ENCODE peak calls at places on chromosomes 6 and 20, in six cellular contexts. S, N, K, Q, T and I are unnamed samples.

GRCh38 chr6:21342496-21342895 is 251.1 kb upstream of the SOX4 start:
- DNase-seq in T (no peak), N (no peak), Q (no peak), K (no peak), S (no peak), I (no peak)

GRCh38 chr20:61556116-61556515 is 304.1 kb downstream of the CDH4 start:
- DNase-seq in N (peak), S (peak), Q (no peak), K (no peak), T (no peak), I (no peak)

GRCh38 chr20:26277339-26277738 is 580.7 kb upstream of the ZNF337 start:
- DNase-seq in K (no peak), S (no peak), N (no peak), Q (no peak), T (no peak), I (no peak)

GRCh38 chr6:2706482-2706881 is 44.2 kb downstream of the MYLK4 start:
- DNase-seq in T (no peak), K (no peak), S (no peak), N (no peak), Q (no peak), I (no peak)

GRCh38 chr20:12180107-12180661 is 262.5 kb downstream of the BTBD3 start:
- DNase-seq in K (no peak), Q (no peak), S (no peak), T (no peak), N (no peak), I (no peak)

GRCh38 chr6:31383149-31383548 is 20.2 kb upstream of the MICA start:
- DNase-seq in Q (no peak), T (no peak), S (no peak), K (no peak), N (peak), I (no peak)

GRCh38 chr6:45742591-45742990 is 273.1 kb downstream of the CLIC5 start:
- DNase-seq in T (no peak), N (no peak), S (no peak), Q (no peak), K (no peak), I (no peak)

GRCh38 chr6:8218861-8219260 is 116.5 kb upstream of the EEF1E1 start:
- DNase-seq in T (no peak), N (peak), K (no peak), S (no peak), Q (no peak), I (no peak)

GRCh38 chr20:46398963-46399362 is 7.5 kb downstream of the ELMO2 start:
- DNase-seq in T (no peak), S (no peak), N (no peak), K (no peak), Q (no peak), I (peak)

GRCh38 chr6:112360498-112360897 is 13.4 kb downstream of the RFPL4B start:
- DNase-seq in N (peak), S (no peak), Q (no peak), K (no peak), T (no peak), I (no peak)

GRCh38 chr20:10758446-10758845 is 84.6 kb upstream of the JAG1 start:
- DNase-seq in Q (no peak), S (no peak), T (no peak), K (no peak), N (peak), I (no peak)